ENCODE peak calls at places on chromosomes 1 and 21, in nine cellular contexts. Z, D, Q, B, S, L, C, M and V are unnamed samples.

GRCh38 chr21:29091032-29091431 is 17.6 kb upstream of the CCT8 start:
- DNase-seq in Z (no peak), B (no peak), D (peak), S (no peak), L (peak), Q (no peak), M (no peak), C (no peak), V (peak)

GRCh38 chr21:43364851-43365424 is 62.0 kb downstream of the SIK1 start:
- DNase-seq in Q (no peak), M (no peak), Z (peak), S (no peak), B (no peak), L (no peak), D (no peak), C (no peak), V (no peak)

GRCh38 chr1:97824200-97824599 is 96.6 kb downstream of the DPYD start:
- DNase-seq in D (no peak), C (no peak), S (no peak), B (no peak), Z (no peak), M (no peak), L (no peak), Q (no peak), V (no peak)

GRCh38 chr1:16191916-16192545 is 20.4 kb downstream of the ARHGEF19 start:
- DNase-seq in M (no peak), Q (no peak), S (no peak), Z (peak), D (no peak), C (no peak), B (no peak), L (no peak), V (no peak)

GRCh38 chr1:240526321-240526720 is 85.6 kb downstream of the GREM2 start:
- DNase-seq in M (no peak), L (no peak), D (no peak), B (no peak), Z (peak), Q (peak), S (no peak), C (no peak), V (no peak)

GRCh38 chr1:10530756-10531155 is 56.0 kb downstream of the PEX14 start:
- DNase-seq in Z (no peak), B (no peak), C (no peak), S (no peak), M (no peak), L (peak), D (peak), Q (no peak), V (no peak)

GRCh38 chr1:160579216-160579701 is at the start of gene CD84:
- DNase-seq in B (no peak), Q (no peak), L (no peak), S (no peak), C (no peak), Z (no peak), M (no peak), D (no peak), V (no peak)

GRCh38 chr21:33230518-33231324 is 983 bp downstream of the IFNAR2 start:
- DNase-seq in L (peak), M (no peak), S (no peak), D (peak), Z (no peak), Q (peak), B (peak), C (peak), V (peak)

GRCh38 chr1:109718495-109718894 is 6.4 kb downstream of the GSTM5 start:
- DNase-seq in C (no peak), L (no peak), Q (no peak), Z (no peak), M (no peak), D (peak), B (no peak), S (no peak), V (no peak)

GRCh38 chr1:205484985-205485967 is 19.2 kb upstream of the CDK18 start:
- DNase-seq in L (peak), C (peak), Q (peak), Z (peak), B (peak), S (peak), M (peak), D (peak), V (peak)

GRCh38 chr1:14756617-14757259 is 158.3 kb downstream of the KAZN start:
- DNase-seq in D (no peak), Q (no peak), S (no peak), C (no peak), B (no peak), L (peak), Z (no peak), M (no peak), V (no peak)

GRCh38 chr21:33281101-33281652 is 15.0 kb downstream of the IL10RB start:
- DNase-seq in C (no peak), B (no peak), D (no peak), L (no peak), Z (no peak), Q (no peak), S (no peak), M (no peak), V (no peak)

GRCh38 chr1:111238056-111238795 is 10.7 kb downstream of the CHI3L2 start:
- DNase-seq in C (no peak), Z (no peak), B (no peak), L (no peak), Q (no peak), S (no peak), M (no peak), D (no peak), V (no peak)

GRCh38 chr1:206907304-206907991 is 10.2 kb downstream of the IL24 start:
- DNase-seq in Z (no peak), M (no peak), S (no peak), C (no peak), B (no peak), L (no peak), D (no peak), Q (peak), V (no peak)

GRCh38 chr1:171220551-171221175 is 27.6 kb upstream of the FMO1 start:
- DNase-seq in M (no peak), B (no peak), Q (no peak), Z (no peak), S (no peak), D (peak), C (no peak), L (peak), V (no peak)

GRCh38 chr1:220189750-220190347 is 82.4 kb downstream of the RAB3GAP2 start:
- DNase-seq in B (no peak), M (no peak), C (no peak), S (no peak), Z (peak), L (peak), D (peak), Q (peak), V (peak)

GRCh38 chr1:163538682-163539081 is 216.9 kb downstream of the NUF2 start:
- DNase-seq in S (no peak), B (no peak), C (no peak), Q (no peak), M (no peak), D (no peak), Z (no peak), L (no peak), V (no peak)

GRCh38 chr1:19057784-19058475 is 101.5 kb upstream of the IFFO2 start:
- DNase-seq in S (no peak), C (no peak), B (no peak), M (no peak), L (no peak), Z (no peak), D (no peak), Q (no peak), V (no peak)

GRCh38 chr1:168202941-168203654 is 22.7 kb upstream of the SFT2D2 start:
- DNase-seq in C (no peak), M (no peak), L (peak), Z (no peak), B (peak), D (peak), Q (no peak), S (no peak), V (no peak)

GRCh38 chr21:32807717-32808380 is 36.3 kb upstream of the PAXBP1 start:
- DNase-seq in Q (no peak), C (no peak), Z (no peak), L (peak), M (peak), D (peak), S (no peak), B (no peak), V (peak)

GRCh38 chr1:168396940-168397680 is 116.4 kb downstream of the TBX19 start:
- DNase-seq in S (no peak), M (no peak), D (peak), B (no peak), Z (no peak), L (no peak), C (no peak), Q (no peak), V (no peak)

GRCh38 chr1:56301791-56302190 is 277.6 kb downstream of the PLPP3 start:
- DNase-seq in D (peak), L (peak), C (no peak), S (no peak), B (no peak), M (no peak), Z (no peak), Q (no peak), V (no peak)

GRCh38 chr1:39576016-39576657 is 453 bp downstream of the PABPC4 start:
- DNase-seq in Q (peak), B (no peak), D (peak), C (peak), M (no peak), Z (no peak), S (peak), L (peak), V (no peak)

GRCh38 chr1:116921301-116921885 is 11.7 kb downstream of the PTGFRN start:
- DNase-seq in C (no peak), M (no peak), B (peak), Q (no peak), Z (no peak), L (no peak), S (no peak), D (no peak), V (no peak)

GRCh38 chr1:224554620-224555259 is 61.4 kb upstream of the CNIH3 start:
- DNase-seq in M (no peak), S (no peak), L (peak), B (no peak), Z (no peak), C (no peak), D (no peak), Q (no peak), V (no peak)

GRCh38 chr1:77797991-77798390 is 18.5 kb downstream of the MIGA1 start:
- DNase-seq in D (peak), C (no peak), B (no peak), M (no peak), S (no peak), Q (no peak), L (no peak), Z (no peak), V (no peak)

GRCh38 chr1:25011966-25012625 is 82.0 kb upstream of the RUNX3 start:
- DNase-seq in Q (no peak), L (no peak), Z (no peak), C (no peak), S (no peak), D (no peak), B (no peak), M (no peak), V (no peak)

GRCh38 chr1:48967318-48967717 is 190.6 kb upstream of the BEND5 start:
- DNase-seq in Q (no peak), L (no peak), B (no peak), Z (no peak), M (no peak), S (no peak), D (no peak), C (no peak), V (no peak)

GRCh38 chr1:43783671-43784205 is 76.4 kb downstream of the ST3GAL3 start:
- DNase-seq in L (no peak), B (no peak), S (no peak), Q (no peak), M (no peak), C (no peak), Z (peak), D (peak), V (peak)

GRCh38 chr1:108000620-108001105 is 35.7 kb upstream of the VAV3 start:
- DNase-seq in C (no peak), S (no peak), B (peak), M (peak), Z (peak), D (peak), Q (no peak), L (peak), V (no peak)